ENCODE peak calls at places on chromosomes 3 and 15, in eight cellular contexts. L, J, V, D, M, W, C and U are unnamed samples.

GRCh38 chr3:14238356-14238755 is 59.7 kb downstream of the LSM3 start:
- DNase-seq in L (no peak), J (no peak), V (no peak), D (no peak), M (no peak), W (no peak), C (no peak), U (no peak)

GRCh38 chr3:98887684-98888083 is 13.8 kb downstream of the DCBLD2 start:
- DNase-seq in L (no peak), J (no peak), V (no peak), D (no peak), M (no peak), W (no peak), C (no peak), U (no peak)

GRCh38 chr3:66425566-66425965 is 75.3 kb downstream of the LRIG1 start:
- DNase-seq in L (no peak), J (no peak), V (no peak), D (no peak), M (no peak), W (no peak), C (no peak), U (no peak)

GRCh38 chr3:157423337-157423736 is 13.3 kb upstream of the PTX3 start:
- DNase-seq in L (no peak), J (peak; percentile 24), V (no peak), D (peak; percentile 27), M (no peak), W (no peak), C (no peak), U (peak; percentile 67)

GRCh38 chr3:121153851-121154250 is 245.8 kb downstream of the STXBP5L start:
- DNase-seq in L (no peak), J (no peak), V (no peak), D (no peak), M (no peak), W (no peak), C (no peak), U (no peak)

GRCh38 chr15:67290319-67290718 is 35.7 kb downstream of the IQCH start:
- DNase-seq in L (no peak), J (peak; percentile 32), V (no peak), D (peak; percentile 20), M (no peak), W (no peak), C (no peak), U (peak; percentile 13)

GRCh38 chr3:53617893-53618523 is 123.6 kb downstream of the CACNA1D start:
- DNase-seq in L (no peak), J (no peak), V (no peak), D (no peak), M (no peak), W (no peak), C (peak; percentile 40), U (no peak)

GRCh38 chr15:40070166-40070557 is 31.2 kb upstream of the SRP14 start:
- DNase-seq in L (no peak), J (no peak), V (no peak), D (no peak), M (no peak), W (no peak), C (no peak), U (no peak)

GRCh38 chr15:92817339-92817886 is 82.7 kb upstream of the CHD2 start:
- DNase-seq in L (no peak), J (no peak), V (no peak), D (no peak), M (no peak), W (no peak), C (no peak), U (no peak)

GRCh38 chr3:141849056-141849814 is 27.2 kb upstream of the ATP1B3 start:
- DNase-seq in L (no peak), J (no peak), V (peak; percentile 56), D (no peak), M (no peak), W (no peak), C (no peak), U (no peak)

GRCh38 chr3:141844108-141844507 is 32.3 kb upstream of the ATP1B3 start:
- DNase-seq in L (no peak), J (no peak), V (no peak), D (no peak), M (no peak), W (no peak), C (no peak), U (no peak)

GRCh38 chr3:141844812-141845211 is 31.6 kb upstream of the ATP1B3 start:
- DNase-seq in L (no peak), J (no peak), V (no peak), D (no peak), M (no peak), W (no peak), C (no peak), U (no peak)

GRCh38 chr3:141846050-141846433 is 30.4 kb upstream of the ATP1B3 start:
- DNase-seq in L (no peak), J (no peak), V (no peak), D (peak; percentile 28), M (no peak), W (no peak), C (no peak), U (no peak)

GRCh38 chr3:141845407-141846049 is 30.9 kb upstream of the ATP1B3 start:
- DNase-seq in L (no peak), J (no peak), V (no peak), D (no peak), M (peak; percentile 40), W (no peak), C (peak; percentile 42), U (no peak)
- TF ChIP-seq CTCF in L (no peak), J (no peak), V (no peak), D (no peak), M (peak; percentile 48), W (no peak), C (no peak), U (no peak)

GRCh38 chr3:47444103-47444502 is 31.6 kb downstream of the SCAP start:
- DNase-seq in L (no peak), J (no peak), V (no peak), D (peak; percentile 25), M (no peak), W (peak; percentile 5), C (no peak), U (peak; percentile 28)
- H3K4me3 ChIP-seq in L (no peak overlapping the region), J (no peak overlapping the region), V (no peak overlapping the region), D (no peak overlapping the region), M (no peak overlapping the region), W (no peak overlapping the region), C (no peak overlapping the region), U (no peak overlapping the region)

DNA sequence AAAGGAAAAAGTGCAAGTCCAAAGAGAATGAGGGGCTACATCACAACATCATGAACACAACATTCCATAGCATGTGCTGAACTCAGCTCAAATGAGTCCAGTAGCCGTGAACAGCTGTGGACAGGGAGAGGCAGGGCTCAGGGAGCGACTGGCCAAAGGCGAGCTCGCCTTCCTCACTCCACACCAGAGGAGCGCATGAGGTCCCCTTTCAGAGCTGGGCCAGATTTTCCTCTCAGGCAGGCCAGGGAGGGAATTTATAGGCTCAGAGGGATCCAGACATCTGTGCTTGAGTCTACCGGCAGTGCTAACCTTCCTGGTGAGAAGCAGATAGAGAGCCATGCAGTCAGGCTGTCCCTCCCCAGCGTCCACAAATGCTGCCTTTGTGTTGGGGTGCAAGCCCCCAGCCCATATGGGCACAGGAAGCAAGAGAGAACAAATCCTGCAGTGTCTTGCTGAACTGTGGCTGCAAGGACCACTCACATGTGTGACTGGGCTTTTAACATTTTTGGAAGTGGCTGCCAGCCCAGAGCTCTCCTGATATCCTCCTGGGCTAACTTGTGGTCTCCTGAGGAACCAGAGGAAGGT is 32.5 kb downstream of the ARHGEF3 start:
- DNase-seq in L (no peak), J (no peak), V (no peak), D (no peak), M (no peak), W (no peak), C (no peak), U (no peak)
- TF ChIP-seq CTCF in L (no peak), J (no peak), V (no peak), D (no peak), M (no peak), W (no peak), C (no peak), U (no peak)

GRCh38 chr3:131803113-131803512 is 231.7 kb downstream of the CPNE4 start:
- DNase-seq in L (no peak), J (no peak), V (no peak), D (no peak), M (no peak), W (no peak), C (no peak), U (no peak)
- H3K4me3 ChIP-seq in L (no peak overlapping the region), J (no peak overlapping the region), V (no peak overlapping the region), D (no peak overlapping the region), M (no peak overlapping the region), W (no peak overlapping the region), C (no peak overlapping the region), U (no peak overlapping the region)

GRCh38 chr3:21722768-21723167 is 28.2 kb downstream of the ZNF385D start:
- DNase-seq in L (no peak), J (no peak), V (no peak), D (no peak), M (no peak), W (no peak), C (no peak), U (no peak)
- TF ChIP-seq CTCF in L (no peak), J (no peak), V (no peak), D (no peak), M (no peak), W (no peak), C (no peak), U (no peak)

DNA sequence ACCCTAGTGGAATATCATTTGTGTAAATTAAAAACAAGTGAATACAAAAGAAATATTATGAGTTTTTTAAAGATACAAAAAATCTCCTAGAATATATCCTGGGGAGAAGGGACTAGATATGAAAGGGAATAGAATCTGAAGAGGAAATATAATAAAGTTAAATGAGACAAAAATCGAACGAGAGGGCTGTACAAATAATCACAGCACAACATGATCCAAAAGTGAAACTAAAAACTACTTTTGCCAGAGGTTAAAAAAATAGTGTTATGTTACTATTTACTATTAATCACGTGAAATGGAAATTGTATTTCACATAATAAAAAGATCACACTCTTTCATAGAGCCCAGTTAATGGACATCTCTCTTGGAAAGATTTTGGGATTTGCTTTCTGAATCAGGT is 28.6 kb downstream of the CGGBP1 start:
- DNase-seq in L (no peak), J (no peak), V (no peak), D (no peak), M (no peak), W (no peak), C (no peak), U (no peak)
- H3K4me3 ChIP-seq in L (no peak overlapping the region), J (no peak overlapping the region), V (no peak overlapping the region), D (no peak overlapping the region), M (peak overlapping the region; percentile 7), W (no peak overlapping the region), C (no peak overlapping the region), U (no peak overlapping the region)

DNA sequence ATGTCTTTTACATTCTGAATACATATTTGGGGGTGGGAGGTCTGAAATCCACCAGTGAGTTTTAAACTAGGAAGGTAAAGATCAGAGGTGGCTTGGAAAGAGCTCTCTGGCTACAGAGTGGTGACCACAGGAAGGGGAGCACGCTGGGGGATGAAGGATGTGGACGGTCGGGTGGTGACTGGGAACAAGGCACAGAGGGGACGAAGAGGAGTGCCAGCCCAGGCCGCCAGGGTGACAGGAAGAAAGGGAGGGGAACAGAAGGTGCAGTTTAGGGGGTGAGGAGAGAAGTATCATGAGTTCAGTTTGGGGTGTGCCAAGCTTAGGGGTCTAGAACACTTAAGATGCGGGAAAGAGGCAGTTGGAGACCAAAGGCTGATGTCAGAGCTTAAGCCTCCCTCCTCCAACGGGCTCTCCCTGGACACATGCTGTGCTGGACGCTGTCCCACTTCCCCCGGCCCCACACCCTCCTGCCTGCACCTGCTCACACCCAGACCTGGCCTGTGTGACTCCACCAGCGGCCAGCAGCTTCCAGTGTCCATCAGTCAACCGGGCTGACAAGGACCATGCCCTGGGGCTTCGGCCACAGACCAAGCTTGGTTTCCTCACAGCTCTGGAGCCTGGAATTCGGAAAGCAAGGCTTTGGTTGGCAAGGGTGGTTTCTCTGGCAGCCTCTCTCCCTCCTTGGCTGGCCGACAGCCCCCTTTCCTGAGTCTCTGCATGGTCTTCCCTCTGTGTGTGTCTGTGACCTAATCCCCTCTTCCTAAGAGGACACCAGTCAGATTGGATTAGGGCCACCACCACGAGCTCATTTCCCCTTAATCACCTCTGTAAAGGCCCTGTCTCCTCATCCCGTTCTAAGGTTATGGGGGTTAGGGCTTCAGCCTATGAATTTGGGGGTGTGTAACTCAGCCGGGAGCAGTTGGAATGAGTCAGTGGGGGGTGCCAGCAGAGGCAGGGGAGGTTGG is 120.4 kb upstream of the IQSEC1 start:
- DNase-seq in L (no peak), J (no peak), V (peak; percentile 22), D (no peak), M (no peak), W (peak; percentile 34), C (no peak), U (no peak)
- TF ChIP-seq CTCF in L (no peak), J (no peak), V (no peak), D (no peak), M (no peak), W (no peak), C (no peak), U (no peak)